ENCODE peak calls at places on chromosomes 13 and 19, in four cellular contexts. One of them, this sample, is unnamed.
A peak's percentile ranks its signal among the peaks of the same experiment; 100 is the strongest.

GRCh38 chr19:47752440-47753211 is 7.3 kb downstream of the NOP53 start:
- DNase-seq in small intestine: no peak
- DNase-seq in CD8-positive, alpha-beta T cell: no peak
- DNase-seq in H9: no peak
- DNase-seq in this sample: no peak

GRCh38 chr19:14375055-14375581 is 6.1 kb upstream of the ADGRE5 start:
- DNase-seq in small intestine: peak; percentile 80
- DNase-seq in CD8-positive, alpha-beta T cell: peak; percentile 77
- DNase-seq in H9: no peak
- DNase-seq in this sample: peak; percentile 97

GRCh38 chr13:26220575-26220974 is 1.5 kb downstream of the RNF6 start:
- DNase-seq in small intestine: no peak
- DNase-seq in CD8-positive, alpha-beta T cell: no peak
- DNase-seq in H9: no peak
- DNase-seq in this sample: no peak

GRCh38 chr19:8811315-8812172 is 20.6 kb downstream of the ZNF558 start:
- DNase-seq in small intestine: no peak
- DNase-seq in CD8-positive, alpha-beta T cell: no peak
- DNase-seq in H9: no peak
- DNase-seq in this sample: no peak

GRCh38 chr13:19597523-19597922 is 35.9 kb upstream of the MPHOSPH8 start:
- DNase-seq in small intestine: no peak
- DNase-seq in CD8-positive, alpha-beta T cell: no peak
- DNase-seq in H9: no peak
- DNase-seq in this sample: no peak

GRCh38 chr19:6274756-6275155 is 5.0 kb downstream of the MLLT1 start:
- DNase-seq in small intestine: no peak
- DNase-seq in CD8-positive, alpha-beta T cell: no peak
- DNase-seq in H9: no peak
- DNase-seq in this sample: no peak

GRCh38 chr19:38989066-38989605 is 13.6 kb upstream of the FBXO17 start:
- DNase-seq in small intestine: no peak
- DNase-seq in CD8-positive, alpha-beta T cell: no peak
- DNase-seq in H9: peak; percentile 83
- DNase-seq in this sample: no peak

GRCh38 chr13:85223883-85224656 is 575.1 kb downstream of the SLITRK6 start:
- DNase-seq in small intestine: no peak
- DNase-seq in CD8-positive, alpha-beta T cell: no peak
- DNase-seq in H9: no peak
- DNase-seq in this sample: no peak

GRCh38 chr13:32825481-32825880 is 190.7 kb upstream of the KL start:
- DNase-seq in small intestine: no peak
- DNase-seq in CD8-positive, alpha-beta T cell: no peak
- DNase-seq in H9: no peak
- DNase-seq in this sample: no peak

GRCh38 chr13:110179116-110179857 is 127.7 kb downstream of the COL4A1 start:
- DNase-seq in small intestine: no peak
- DNase-seq in CD8-positive, alpha-beta T cell: no peak
- DNase-seq in H9: no peak
- DNase-seq in this sample: no peak

GRCh38 chr13:54637377-54637776 is 1608.8 kb downstream of the OLFM4 start:
- DNase-seq in small intestine: peak; percentile 51
- DNase-seq in CD8-positive, alpha-beta T cell: no peak
- DNase-seq in H9: no peak
- DNase-seq in this sample: no peak

GRCh38 chr13:44573790-44574465 is 2.2 kb downstream of the TSC22D1 start:
- DNase-seq in small intestine: peak; percentile 46
- DNase-seq in CD8-positive, alpha-beta T cell: no peak
- DNase-seq in H9: peak; percentile 55
- DNase-seq in this sample: peak; percentile 23

GRCh38 chr19:15113245-15114152 is 6.3 kb downstream of the SYDE1 start:
- DNase-seq in small intestine: no peak
- DNase-seq in CD8-positive, alpha-beta T cell: no peak
- DNase-seq in H9: peak; percentile 74
- DNase-seq in this sample: no peak

GRCh38 chr19:31235806-31236205 is 113.4 kb downstream of the TSHZ3 start:
- DNase-seq in small intestine: no peak
- DNase-seq in CD8-positive, alpha-beta T cell: no peak
- DNase-seq in H9: no peak
- DNase-seq in this sample: no peak

GRCh38 chr19:42350417-42350816 is 25.0 kb downstream of the MEGF8 start:
- DNase-seq in small intestine: no peak
- DNase-seq in CD8-positive, alpha-beta T cell: no peak
- DNase-seq in H9: no peak
- DNase-seq in this sample: no peak

GRCh38 chr13:43815204-43815603 is 28.4 kb upstream of the ENOX1 start:
- DNase-seq in small intestine: no peak
- DNase-seq in CD8-positive, alpha-beta T cell: no peak
- DNase-seq in H9: no peak
- DNase-seq in this sample: no peak

GRCh38 chr13:91722267-91722884 is 324.0 kb downstream of the GPC5 start:
- DNase-seq in small intestine: peak; percentile 27
- DNase-seq in CD8-positive, alpha-beta T cell: no peak
- DNase-seq in H9: no peak
- DNase-seq in this sample: no peak

GRCh38 chr19:17703823-17704463 is 15.3 kb upstream of the MAP1S start:
- DNase-seq in small intestine: peak; percentile 43
- DNase-seq in CD8-positive, alpha-beta T cell: peak; percentile 78
- DNase-seq in H9: peak; percentile 82
- DNase-seq in this sample: peak; percentile 54

GRCh38 chr13:40187836-40188591 is 478.4 kb downstream of the FOXO1 start:
- DNase-seq in small intestine: peak; percentile 29
- DNase-seq in CD8-positive, alpha-beta T cell: peak; percentile 54
- DNase-seq in H9: peak; percentile 38
- DNase-seq in this sample: peak; percentile 78

GRCh38 chr13:37595162-37595561 is 3.4 kb downstream of the POSTN start:
- DNase-seq in small intestine: no peak
- DNase-seq in CD8-positive, alpha-beta T cell: no peak
- DNase-seq in H9: no peak
- DNase-seq in this sample: no peak

GRCh38 chr19:45781282-45782161 is 768 bp downstream of the DMPK start:
- DNase-seq in small intestine: peak; percentile 41
- DNase-seq in CD8-positive, alpha-beta T cell: no peak
- DNase-seq in H9: no peak
- DNase-seq in this sample: no peak

DNA sequence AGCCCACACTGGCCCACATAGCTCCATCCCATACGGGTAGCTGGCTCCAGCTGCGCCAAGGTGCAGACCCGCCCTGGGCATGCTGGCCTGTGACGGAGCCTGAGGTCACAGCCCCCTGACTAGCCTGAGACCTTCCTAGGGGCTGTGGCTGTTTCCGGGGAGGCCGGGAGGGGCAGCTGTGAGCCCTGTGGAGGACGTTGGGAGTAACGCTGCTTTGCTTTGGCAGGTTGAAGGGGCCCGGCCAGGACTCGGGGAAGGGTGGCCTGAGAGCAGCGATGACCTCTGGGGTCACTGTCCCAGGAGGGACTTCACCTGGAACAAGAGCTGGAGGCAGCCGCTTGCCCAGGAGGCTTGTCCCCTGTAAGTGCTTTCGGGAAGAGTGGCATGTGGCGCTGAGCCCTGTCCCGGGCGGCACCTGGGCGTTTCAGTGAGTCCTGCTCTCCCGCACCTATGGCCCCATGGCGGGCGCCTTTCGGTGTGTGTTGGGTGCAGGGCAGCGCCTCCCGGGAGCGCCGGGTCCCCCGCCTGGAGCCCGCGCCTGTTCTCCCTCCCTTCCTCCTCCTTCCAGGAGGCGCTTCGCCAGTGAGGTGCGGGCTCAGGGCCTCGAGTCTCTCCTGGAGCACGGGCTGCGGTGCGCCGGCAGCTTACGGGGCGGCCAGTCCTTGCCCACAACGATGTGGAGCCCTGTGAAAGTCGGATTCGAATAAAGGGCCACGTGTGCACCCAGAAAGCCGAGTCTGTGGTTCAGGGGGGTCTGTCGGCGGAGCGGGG is 1.1 kb upstream of the FAM174C start:
- DNase-seq in small intestine: no peak
- DNase-seq in CD8-positive, alpha-beta T cell: no peak
- DNase-seq in H9: no peak
- DNase-seq in this sample: no peak
- H3K4me1 ChIP-seq in small intestine: peaks cover 6% of the 10 kb centered on the region
- H3K4me1 ChIP-seq in CD8-positive, alpha-beta T cell: peaks cover 69% of the 10 kb centered on the region
- H3K4me1 ChIP-seq in H9: no peaks in the 10 kb centered on the region
- H3K4me1 ChIP-seq in this sample: peaks cover 67% of the 10 kb centered on the region

GRCh38 chr13:21015284-21015683 is 46.1 kb downstream of the LATS2 start:
- DNase-seq in small intestine: no peak
- DNase-seq in CD8-positive, alpha-beta T cell: no peak
- DNase-seq in H9: no peak
- DNase-seq in this sample: no peak
- H3K4me1 ChIP-seq in small intestine: no peaks in the 10 kb centered on the region
- H3K4me1 ChIP-seq in CD8-positive, alpha-beta T cell: peaks cover 3% of the 10 kb centered on the region
- H3K4me1 ChIP-seq in H9: peaks cover 2% of the 10 kb centered on the region
- H3K4me1 ChIP-seq in this sample: no peaks in the 10 kb centered on the region

GRCh38 chr13:77215543-77215942 is 111.4 kb downstream of the MYCBP2 start:
- DNase-seq in small intestine: no peak
- DNase-seq in CD8-positive, alpha-beta T cell: no peak
- DNase-seq in H9: no peak
- DNase-seq in this sample: no peak

GRCh38 chr13:77219401-77219800 is 107.5 kb downstream of the MYCBP2 start:
- DNase-seq in small intestine: no peak
- DNase-seq in CD8-positive, alpha-beta T cell: no peak
- DNase-seq in H9: no peak
- DNase-seq in this sample: no peak

GRCh38 chr13:77213644-77214043 is 113.2 kb downstream of the MYCBP2 start:
- DNase-seq in small intestine: no peak
- DNase-seq in CD8-positive, alpha-beta T cell: no peak
- DNase-seq in H9: no peak
- DNase-seq in this sample: no peak

GRCh38 chr13:77222000-77222690 is 104.7 kb downstream of the MYCBP2 start:
- DNase-seq in small intestine: no peak
- DNase-seq in CD8-positive, alpha-beta T cell: no peak
- DNase-seq in H9: no peak
- DNase-seq in this sample: no peak

DNA sequence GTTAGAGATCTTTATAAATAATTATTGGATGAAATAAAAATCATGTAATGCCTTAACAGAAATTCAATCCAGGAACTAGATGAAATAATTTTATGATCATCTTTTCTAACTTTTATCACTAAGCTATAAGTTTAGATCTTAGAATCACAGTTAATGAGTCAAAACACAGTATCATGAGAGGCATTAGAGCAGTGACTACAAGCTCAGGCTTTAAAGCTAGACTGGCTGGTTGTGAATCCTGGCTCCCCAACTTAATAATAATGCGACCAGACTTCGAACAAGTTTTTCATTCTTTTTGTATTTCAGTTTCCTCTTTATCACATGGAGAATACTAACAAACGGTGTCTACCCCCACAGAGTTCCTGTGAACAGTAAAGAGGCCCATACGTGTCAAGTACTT is 108.6 kb downstream of the MYCBP2 start:
- DNase-seq in small intestine: no peak
- DNase-seq in CD8-positive, alpha-beta T cell: no peak
- DNase-seq in H9: no peak
- DNase-seq in this sample: no peak
- H3K4me1 ChIP-seq in small intestine: no peaks in the 10 kb centered on the region
- H3K4me1 ChIP-seq in CD8-positive, alpha-beta T cell: no peaks in the 10 kb centered on the region
- H3K4me1 ChIP-seq in H9: no peaks in the 10 kb centered on the region
- H3K4me1 ChIP-seq in this sample: peaks cover 7% of the 10 kb centered on the region

GRCh38 chr13:112806761-112807652 is 117.2 kb downstream of the ATP11A start:
- DNase-seq in small intestine: no peak
- DNase-seq in CD8-positive, alpha-beta T cell: no peak
- DNase-seq in H9: no peak
- DNase-seq in this sample: no peak
- H3K4me1 ChIP-seq in small intestine: no peaks in the 10 kb centered on the region
- H3K4me1 ChIP-seq in CD8-positive, alpha-beta T cell: no peaks in the 10 kb centered on the region
- H3K4me1 ChIP-seq in H9: no peaks in the 10 kb centered on the region
- H3K4me1 ChIP-seq in this sample: no peaks in the 10 kb centered on the region

GRCh38 chr13:106560791-106561190 is 7.1 kb downstream of the ARGLU1 start:
- DNase-seq in small intestine: no peak
- DNase-seq in CD8-positive, alpha-beta T cell: no peak
- DNase-seq in H9: no peak
- DNase-seq in this sample: no peak
- H3K4me1 ChIP-seq in small intestine: peaks cover 31% of the 10 kb centered on the region
- H3K4me1 ChIP-seq in CD8-positive, alpha-beta T cell: peaks cover 39% of the 10 kb centered on the region
- H3K4me1 ChIP-seq in H9: peaks cover 7% of the 10 kb centered on the region
- H3K4me1 ChIP-seq in this sample: peaks cover 53% of the 10 kb centered on the region

GRCh38 chr13:30864352-30865130 is 41.5 kb upstream of the MEDAG start:
- DNase-seq in small intestine: no peak
- DNase-seq in CD8-positive, alpha-beta T cell: no peak
- DNase-seq in H9: no peak
- DNase-seq in this sample: no peak
- H3K4me1 ChIP-seq in small intestine: no peaks in the 10 kb centered on the region
- H3K4me1 ChIP-seq in CD8-positive, alpha-beta T cell: no peaks in the 10 kb centered on the region
- H3K4me1 ChIP-seq in H9: peaks cover 14% of the 10 kb centered on the region
- H3K4me1 ChIP-seq in this sample: no peaks in the 10 kb centered on the region

GRCh38 chr19:13162749-13163608 is 12.8 kb downstream of the IER2 start:
- DNase-seq in small intestine: peak; percentile 100
- DNase-seq in CD8-positive, alpha-beta T cell: peak; percentile 85
- DNase-seq in H9: peak; percentile 98
- DNase-seq in this sample: peak; percentile 97
- H3K4me1 ChIP-seq in small intestine: peaks cover 14% of the 10 kb centered on the region
- H3K4me1 ChIP-seq in CD8-positive, alpha-beta T cell: peaks cover 72% of the 10 kb centered on the region
- H3K4me1 ChIP-seq in H9: peaks cover 7% of the 10 kb centered on the region
- H3K4me1 ChIP-seq in this sample: peaks cover 92% of the 10 kb centered on the region